ENCODE peak calls at places on chromosomes 3 and 15, in six cellular contexts. W is ovary, J is Peyer's patch, X is body of pancreas, K is uterus, D is vagina. T is an unnamed sample. For H3K36me3, the result is how much of the 10 kb centered on the place peaks cover.

GRCh38 chr15:77599357-77599756 is 33.4 kb downstream of the LINGO1 start:
- DNase-seq in J (no peak), K (no peak), W (no peak), D (no peak), X (no peak), T (no peak)

GRCh38 chr15:70196314-70197291 is 98.9 kb upstream of the TLE3 start:
- DNase-seq in K (no peak), W (peak), D (no peak), J (peak), X (peak), T (peak)

GRCh38 chr3:117589454-117589853 is 879.9 kb downstream of the TUSC7 start:
- DNase-seq in K (no peak), J (no peak), W (no peak), D (no peak), X (no peak), T (no peak)

GRCh38 chr15:99476413-99477222 is 89.2 kb upstream of the MEF2A start:
- DNase-seq in K (peak), J (peak), D (peak), W (no peak), X (no peak), T (no peak)

GRCh38 chr3:50128001-50128400 is 27.1 kb upstream of the SEMA3F start:
- DNase-seq in J (no peak), D (no peak), K (no peak), X (no peak), W (no peak), T (no peak)

GRCh38 chr15:46670256-46670655 is 1035.4 kb downstream of the SQOR start:
- DNase-seq in D (no peak), J (no peak), K (no peak), W (no peak), X (no peak), T (no peak)

GRCh38 chr15:96514607-96515285 is 184.2 kb downstream of the NR2F2 start:
- DNase-seq in D (no peak), K (no peak), J (no peak), X (no peak), W (no peak), T (no peak)

GRCh38 chr15:32738677-32739076 is 20.9 kb downstream of the GREM1 start:
- DNase-seq in D (no peak), X (no peak), W (no peak), K (no peak), J (no peak), T (no peak)

GRCh38 chr3:190012314-190012782 is 108.3 kb downstream of the P3H2 start:
- DNase-seq in K (no peak), J (no peak), X (no peak), D (no peak), W (no peak), T (no peak)

GRCh38 chr3:95971573-95971972 is 842.8 kb upstream of the EPHA6 start:
- DNase-seq in K (no peak), X (no peak), J (no peak), D (no peak), W (no peak), T (no peak)

GRCh38 chr3:45635475-45636256 is 41.1 kb downstream of the LIMD1 start:
- DNase-seq in D (no peak), W (no peak), X (no peak), J (no peak), K (no peak), T (no peak)

GRCh38 chr15:62828364-62828763 is 214.2 kb upstream of the TPM1 start:
- DNase-seq in K (no peak), D (no peak), J (no peak), W (no peak), X (no peak), T (no peak)

DNA sequence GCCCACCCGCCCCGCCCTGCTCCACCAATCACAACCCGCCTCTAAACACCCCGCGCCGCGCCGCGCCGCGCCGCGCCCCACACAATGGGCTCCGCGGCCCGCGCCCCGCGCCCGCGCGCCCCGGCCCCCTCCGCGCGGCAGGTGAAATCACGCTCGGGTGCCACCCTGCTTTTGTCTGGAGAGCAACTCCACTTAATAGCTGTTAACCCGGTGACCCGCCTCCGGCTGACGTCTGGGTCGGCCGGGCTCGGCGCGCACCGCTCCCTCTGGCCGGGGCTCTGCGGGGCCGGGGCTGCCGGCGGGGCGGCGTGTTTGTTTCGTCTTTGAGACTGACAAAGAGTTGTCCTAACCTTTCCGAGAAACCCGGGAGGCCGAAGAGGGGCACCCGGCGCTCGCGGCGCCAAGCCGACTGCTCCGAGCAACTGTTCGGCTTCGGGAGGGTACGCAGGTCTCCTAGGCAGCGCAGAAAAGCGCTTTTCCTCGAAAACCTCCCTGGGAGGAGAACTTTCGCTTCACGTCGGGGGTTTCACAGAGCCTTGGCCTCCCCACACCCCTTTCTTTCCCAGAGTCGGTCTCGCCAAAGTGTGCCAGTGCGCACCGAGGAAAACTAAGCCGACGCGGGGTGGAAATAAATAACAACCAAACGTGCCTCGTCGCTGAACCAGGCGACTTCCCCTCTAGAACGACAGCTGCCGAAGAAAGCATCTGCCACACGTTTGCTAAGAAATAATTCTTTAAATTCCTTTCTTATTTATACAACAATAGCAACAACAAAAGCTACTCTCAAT is 518.4 kb downstream of the FOXP1 start:
- DNase-seq in J (peak), K (peak), D (no peak), W (peak), X (peak), T (no peak)
- TF ChIP-seq POLR2A in J (no peak), K (peak), D (no peak), W (peak), X (peak), T (peak)

DNA sequence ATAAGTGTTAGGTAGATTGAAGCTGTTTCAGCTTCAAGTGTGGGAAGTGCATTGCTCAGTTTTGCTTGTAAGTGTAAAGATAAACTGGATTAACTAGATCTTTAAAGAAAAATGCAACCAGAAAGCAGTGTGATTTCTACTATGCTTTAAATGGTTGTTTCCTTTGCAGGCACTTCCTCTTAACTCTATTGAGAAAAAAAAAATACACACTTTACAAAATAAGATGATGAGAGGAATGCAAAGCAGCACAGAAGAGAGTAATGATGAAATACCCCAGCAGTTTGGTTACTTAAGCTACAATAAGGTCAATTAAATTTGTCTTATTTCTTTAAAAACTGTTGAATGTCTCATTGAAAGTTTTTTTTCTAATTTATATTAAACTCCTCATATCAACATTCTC is 40.8 kb downstream of the DPH6 start:
- DNase-seq in J (no peak), K (no peak), X (no peak), D (no peak), W (no peak), T (no peak)
- H3K36me3 ChIP-seq in J (under half), K (under half), X (under half), D (under half), W (under half), T (under half)

DNA sequence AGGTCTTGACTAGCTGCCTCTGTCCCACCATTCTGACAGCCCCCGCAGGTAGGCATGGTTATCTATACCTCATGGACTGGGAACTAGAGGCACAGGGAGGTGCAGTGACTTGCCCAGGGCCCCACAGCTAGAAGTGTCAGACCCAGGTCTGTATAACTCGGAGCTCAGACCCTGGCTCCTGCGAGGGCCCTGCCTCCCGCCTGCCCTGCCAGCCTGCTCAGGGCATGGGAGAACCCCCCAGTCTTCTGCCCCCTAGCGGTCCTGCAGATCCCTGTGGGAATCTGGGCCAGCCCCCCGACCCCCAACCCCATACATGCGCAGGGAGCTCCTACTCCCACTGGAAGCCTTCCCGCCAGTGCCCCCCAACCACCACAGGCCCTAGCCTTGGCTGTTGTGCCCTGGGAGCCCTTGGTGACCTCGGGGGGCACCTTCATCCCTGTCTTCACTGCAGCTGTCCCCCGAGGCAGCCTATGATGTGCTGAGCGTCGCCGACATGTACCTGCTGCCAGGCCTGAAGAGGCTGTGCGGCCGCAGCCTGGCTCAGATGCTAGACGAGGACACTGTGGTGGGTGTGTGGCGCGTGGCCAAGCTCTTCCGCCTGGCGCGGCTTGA is 6.9 kb downstream of the ABTB1 start:
- DNase-seq in W (peak), J (peak), D (no peak), X (no peak), K (no peak), T (no peak)
- TF ChIP-seq CTCF in W (no peak), J (no peak), D (no peak), X (no peak), K (no peak), T (no peak)

DNA sequence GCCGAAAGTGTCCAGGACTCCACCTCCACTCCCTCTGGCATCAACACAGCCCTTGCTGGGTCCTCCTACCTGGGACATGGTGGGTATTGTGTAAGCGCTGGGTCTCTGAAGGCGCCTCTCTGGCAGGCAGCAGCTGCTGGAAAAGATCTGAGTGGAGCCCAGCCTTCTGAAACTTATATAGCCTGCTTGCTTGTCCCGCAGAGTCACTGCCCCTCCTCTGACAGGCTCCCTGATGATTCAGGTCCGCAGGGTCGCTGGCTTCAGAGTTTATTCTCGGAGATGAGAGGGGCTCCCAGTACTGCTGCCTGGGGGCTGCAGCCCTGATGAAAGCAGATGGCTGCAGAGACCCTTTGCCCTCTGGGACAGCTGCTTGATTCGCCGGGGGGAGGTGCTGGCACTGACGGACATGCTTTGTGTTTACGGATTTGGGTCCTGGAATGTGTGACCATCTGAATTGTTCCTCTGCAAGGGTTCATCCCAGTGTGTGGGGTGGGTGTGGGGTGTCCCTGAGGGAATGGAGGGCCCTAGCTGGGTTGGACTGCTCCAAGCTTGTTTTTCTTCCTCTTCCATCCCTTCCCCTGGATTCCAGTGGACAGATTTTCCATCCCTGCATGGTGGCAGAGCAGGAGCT is at the start of gene MUSTN1:
- DNase-seq in X (no peak), K (peak), W (no peak), J (no peak), D (no peak), T (no peak)
- TF ChIP-seq POLR2A in X (no peak), K (no peak), W (no peak), J (no peak), D (no peak), T (no peak)

DNA sequence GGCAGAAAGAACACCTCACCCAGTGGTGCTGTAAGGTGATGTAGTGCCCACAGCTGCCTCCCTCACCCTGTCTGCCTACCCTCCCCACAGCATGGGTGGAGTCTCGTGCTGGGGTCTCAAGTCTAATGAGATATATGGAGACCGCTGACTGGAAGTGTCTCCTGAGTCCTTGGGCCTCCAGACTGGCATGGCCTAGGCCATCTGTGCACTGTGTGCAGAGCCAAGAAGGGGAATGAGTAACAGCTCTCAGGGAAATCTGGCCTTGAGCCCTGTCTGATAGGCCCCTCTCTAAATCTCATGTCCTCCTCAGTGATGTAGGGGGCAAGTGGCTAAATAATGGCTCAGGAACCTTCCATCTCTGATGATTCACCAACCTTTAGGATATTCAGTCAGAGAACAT is 277.4 kb downstream of the PLCL2 start:
- DNase-seq in K (no peak), W (no peak), J (no peak), D (no peak), X (no peak), T (no peak)
- H3K36me3 ChIP-seq in K (under half), W (under half), J (under half), D (half or more), X (under half), T (half or more)

GRCh38 chr15:68277131-68277604 is 377 bp upstream of the FEM1B start:
- DNase-seq in X (no peak), K (no peak), W (no peak), J (peak), D (no peak), T (no peak)

GRCh38 chr15:68276668-68277067 is 877 bp upstream of the FEM1B start:
- DNase-seq in K (no peak), X (no peak), D (no peak), J (no peak), W (no peak), T (no peak)

GRCh38 chr15:68274184-68274848 is 3.2 kb upstream of the FEM1B start:
- DNase-seq in W (no peak), J (no peak), D (no peak), K (no peak), X (no peak), T (no peak)

GRCh38 chr15:68272797-68273271 is 4.7 kb upstream of the FEM1B start:
- DNase-seq in W (no peak), D (no peak), J (no peak), K (peak), X (no peak), T (no peak)

DNA sequence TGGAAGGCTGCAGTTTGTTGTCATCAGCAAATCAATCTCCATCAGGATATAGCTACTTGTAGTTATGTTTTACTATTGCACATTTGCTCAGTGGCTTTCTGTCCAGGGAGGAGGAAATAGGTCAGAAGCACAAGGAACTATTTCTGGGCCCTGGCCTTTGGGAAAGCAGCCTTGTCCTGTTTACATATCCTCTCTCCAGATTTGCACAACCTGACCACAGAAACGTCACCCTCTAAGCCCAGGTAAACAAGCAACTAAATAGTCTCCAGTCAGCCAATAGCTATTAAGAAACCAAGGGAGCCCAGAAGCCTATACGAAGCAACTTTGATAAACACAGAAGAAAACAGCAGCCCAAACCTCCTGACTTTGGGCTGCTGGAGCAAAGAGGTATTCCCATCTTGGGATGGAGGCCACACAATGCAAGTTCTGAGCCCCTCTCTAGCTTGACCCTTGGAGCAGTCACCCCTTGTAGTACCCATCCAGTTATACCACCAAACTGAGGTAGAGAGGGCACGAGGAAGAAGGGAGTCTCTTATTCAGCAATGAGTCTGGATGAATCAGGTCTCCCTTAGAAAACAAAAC is 2.3 kb upstream of the FEM1B start:
- DNase-seq in J (no peak), W (no peak), D (no peak), X (no peak), K (no peak), T (no peak)
- TF ChIP-seq CTCF in J (no peak), W (no peak), D (no peak), X (no peak), K (no peak), T (no peak)

DNA sequence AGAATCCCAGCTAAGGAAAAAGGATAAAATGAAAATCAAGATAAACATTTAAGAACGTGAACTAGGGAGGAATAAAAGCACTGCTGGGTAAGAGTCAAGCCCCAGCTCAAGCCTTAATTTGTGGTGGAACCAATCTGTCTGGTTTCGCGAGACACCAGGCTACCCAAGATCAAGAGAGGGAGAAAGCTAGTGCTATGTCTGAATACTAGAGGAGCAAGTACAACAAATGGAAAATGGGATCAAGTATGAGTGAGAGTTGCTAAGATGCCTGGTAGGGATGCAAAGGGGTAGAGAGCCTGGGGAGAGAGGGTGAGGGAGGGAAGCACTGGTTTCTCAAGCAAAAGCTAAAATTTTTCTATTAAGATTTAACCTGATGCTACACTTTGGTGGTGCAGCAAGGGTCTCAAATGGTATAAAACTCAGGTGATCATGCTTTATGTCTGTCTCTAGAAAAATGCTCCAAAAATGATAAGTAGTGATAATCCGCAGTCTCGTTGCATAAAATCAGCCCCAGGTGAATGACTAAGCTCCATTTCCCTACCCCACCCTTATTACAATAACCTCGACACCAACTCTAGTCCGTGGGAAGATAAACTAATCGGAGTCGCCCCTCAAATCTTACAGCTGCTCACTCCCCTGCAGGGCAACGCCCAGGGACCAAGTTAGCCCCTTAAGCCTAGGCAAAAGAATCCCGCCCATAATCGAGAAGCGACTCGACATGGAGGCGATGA is 1.7 kb upstream of the SETD5 start:
- DNase-seq in W (no peak), X (no peak), K (no peak), D (no peak), J (no peak), T (no peak)
- TF ChIP-seq POLR2A in W (no peak), X (no peak), K (no peak), D (no peak), J (no peak), T (no peak)

T was measured in esophagus squamous epithelium.